ENCODE peak calls at places on chromosomes 12 and 14, in nine cellular contexts. M is SK-MEL-5; G is KBM-7; Z is cardiac muscle cell; O is naive thymus-derived CD8-positive, alpha-beta T cell; N is A673; I is left colon; V is RPMI7951; Q is activated CD8-positive, alpha-beta memory T cell treated with anti-CD3 and anti-CD28 coated beads, Interleukin-2, amount 10 ng/mL, durations not matched to agents 7 days and 5 days. B is an unnamed sample.

GRCh38 chr12:131222271-131223139 is 268.8 kb downstream of the ADGRD1 start:
- DNase-seq in M (peak), G (peak), Z (peak), O (no peak), N (peak), I (no peak), V (peak), Q (no peak), B (peak)

GRCh38 chr14:56145965-56146364 is 27.8 kb downstream of the PELI2 start:
- DNase-seq in M (no peak), G (no peak), Z (peak), O (no peak), N (no peak), I (no peak), V (peak), Q (peak), B (no peak)

GRCh38 chr12:2960432-2960956 is 1.3 kb downstream of the TEAD4 start:
- DNase-seq in M (no peak), G (peak), Z (no peak), O (no peak), N (no peak), I (no peak), V (peak), Q (no peak), B (no peak)

GRCh38 chr12:26678697-26679660 is 154.0 kb downstream of the ITPR2 start:
- DNase-seq in M (peak), G (no peak), Z (no peak), O (no peak), N (peak), I (no peak), V (no peak), Q (no peak), B (no peak)

GRCh38 chr14:103067231-103067954 is 10.0 kb upstream of the CDC42BPB start:
- DNase-seq in M (no peak), G (no peak), Z (peak), O (no peak), N (no peak), I (peak), V (no peak), Q (no peak), B (no peak)

GRCh38 chr12:4274396-4274959 is 916 bp downstream of the CCND2 start:
- DNase-seq in M (no peak), G (no peak), Z (no peak), O (no peak), N (no peak), I (no peak), V (no peak), Q (peak), B (peak)

GRCh38 chr14:73612339-73613045 is at the start of gene ACOT6:
- DNase-seq in M (peak), G (peak), Z (peak), O (peak), N (peak), I (peak), V (peak), Q (peak), B (peak)

GRCh38 chr12:47035459-47035858 is 44.0 kb upstream of the PCED1B start:
- DNase-seq in M (peak), G (no peak), Z (no peak), O (no peak), N (no peak), I (no peak), V (no peak), Q (no peak), B (no peak)

GRCh38 chr14:20494935-20495766 is 10.2 kb upstream of the RNASE10 start:
- DNase-seq in M (no peak), G (no peak), Z (peak), O (no peak), N (peak), I (no peak), V (peak), Q (no peak), B (peak)

GRCh38 chr12:120236124-120236398 is 29.5 kb downstream of the PXN start:
- DNase-seq in M (no peak), G (no peak), Z (no peak), O (no peak), N (no peak), I (no peak), V (no peak), Q (no peak), B (no peak)

GRCh38 chr14:71532349-71532748 is 399.9 kb upstream of the RGS6 start:
- DNase-seq in M (peak), G (no peak), Z (no peak), O (no peak), N (no peak), I (no peak), V (peak), Q (no peak), B (no peak)

GRCh38 chr14:53355581-53356112 is 202.5 kb upstream of the DDHD1 start:
- DNase-seq in M (no peak), G (peak), Z (peak), O (no peak), N (peak), I (no peak), V (peak), Q (no peak), B (peak)